ENCODE peak calls at places on chromosome 4, in seven cellular contexts. One of them, this sample, is unnamed. For H3K27me3, the result is how much of the 10 kb centered on the place peaks cover.

GRCh38 chr4:184664445-184665210 is 15.1 kb downstream of the PRIMPOL start:
- DNase-seq in psoas muscle: no peak
- DNase-seq in pancreas: no peak
- DNase-seq in GM23338: peak
- DNase-seq in brain microvascular endothelial cell: no peak
- DNase-seq in stomach: no peak
- DNase-seq in suprapubic skin: no peak
- DNase-seq in this sample: no peak

GRCh38 chr4:142467086-142467485 is 379.0 kb downstream of the INPP4B start:
- DNase-seq in suprapubic skin: no peak
- DNase-seq in brain microvascular endothelial cell: no peak
- DNase-seq in stomach: no peak
- DNase-seq in psoas muscle: no peak
- DNase-seq in pancreas: no peak
- DNase-seq in GM23338: no peak
- DNase-seq in this sample: no peak

GRCh38 chr4:10656988-10657387 is 27.6 kb downstream of the CLNK start:
- DNase-seq in suprapubic skin: no peak
- DNase-seq in brain microvascular endothelial cell: peak
- DNase-seq in psoas muscle: no peak
- DNase-seq in stomach: no peak
- DNase-seq in pancreas: no peak
- DNase-seq in GM23338: no peak
- DNase-seq in this sample: no peak

GRCh38 chr4:120653790-120654189 is 268.7 kb downstream of the PRDM5 start:
- DNase-seq in pancreas: no peak
- DNase-seq in stomach: no peak
- DNase-seq in GM23338: no peak
- DNase-seq in suprapubic skin: no peak
- DNase-seq in psoas muscle: no peak
- DNase-seq in brain microvascular endothelial cell: no peak
- DNase-seq in this sample: no peak

GRCh38 chr4:39626261-39626660 is 12.4 kb downstream of the SMIM14 start:
- DNase-seq in suprapubic skin: no peak
- DNase-seq in psoas muscle: no peak
- DNase-seq in brain microvascular endothelial cell: no peak
- DNase-seq in stomach: no peak
- DNase-seq in GM23338: no peak
- DNase-seq in pancreas: no peak
- DNase-seq in this sample: peak

GRCh38 chr4:34178476-34178875 is 2065.8 kb downstream of the ARAP2 start:
- DNase-seq in GM23338: peak
- DNase-seq in brain microvascular endothelial cell: no peak
- DNase-seq in psoas muscle: no peak
- DNase-seq in pancreas: no peak
- DNase-seq in stomach: no peak
- DNase-seq in suprapubic skin: no peak
- DNase-seq in this sample: no peak

GRCh38 chr4:93852680-93853079 is 24.1 kb downstream of the ATOH1 start:
- DNase-seq in psoas muscle: no peak
- DNase-seq in suprapubic skin: no peak
- DNase-seq in brain microvascular endothelial cell: no peak
- DNase-seq in stomach: no peak
- DNase-seq in GM23338: no peak
- DNase-seq in pancreas: no peak
- DNase-seq in this sample: no peak

GRCh38 chr4:123397276-123398150 is 918 bp downstream of the SPRY1 start:
- DNase-seq in psoas muscle: peak
- DNase-seq in brain microvascular endothelial cell: peak
- DNase-seq in pancreas: peak
- DNase-seq in GM23338: peak
- DNase-seq in stomach: peak
- DNase-seq in suprapubic skin: no peak
- DNase-seq in this sample: peak

GRCh38 chr4:154741131-154741530 is 2.7 kb upstream of the LRAT start:
- DNase-seq in GM23338: peak
- DNase-seq in brain microvascular endothelial cell: no peak
- DNase-seq in suprapubic skin: no peak
- DNase-seq in pancreas: no peak
- DNase-seq in stomach: no peak
- DNase-seq in psoas muscle: no peak
- DNase-seq in this sample: no peak

GRCh38 chr4:47145630-47146029 is 114.3 kb downstream of the GABRB1 start:
- DNase-seq in pancreas: no peak
- DNase-seq in GM23338: peak
- DNase-seq in brain microvascular endothelial cell: peak
- DNase-seq in suprapubic skin: no peak
- DNase-seq in psoas muscle: no peak
- DNase-seq in stomach: no peak
- DNase-seq in this sample: peak

GRCh38 chr4:176641237-176641636 is 151.5 kb downstream of the VEGFC start:
- DNase-seq in suprapubic skin: no peak
- DNase-seq in psoas muscle: no peak
- DNase-seq in GM23338: no peak
- DNase-seq in brain microvascular endothelial cell: peak
- DNase-seq in stomach: no peak
- DNase-seq in pancreas: no peak
- DNase-seq in this sample: no peak

DNA sequence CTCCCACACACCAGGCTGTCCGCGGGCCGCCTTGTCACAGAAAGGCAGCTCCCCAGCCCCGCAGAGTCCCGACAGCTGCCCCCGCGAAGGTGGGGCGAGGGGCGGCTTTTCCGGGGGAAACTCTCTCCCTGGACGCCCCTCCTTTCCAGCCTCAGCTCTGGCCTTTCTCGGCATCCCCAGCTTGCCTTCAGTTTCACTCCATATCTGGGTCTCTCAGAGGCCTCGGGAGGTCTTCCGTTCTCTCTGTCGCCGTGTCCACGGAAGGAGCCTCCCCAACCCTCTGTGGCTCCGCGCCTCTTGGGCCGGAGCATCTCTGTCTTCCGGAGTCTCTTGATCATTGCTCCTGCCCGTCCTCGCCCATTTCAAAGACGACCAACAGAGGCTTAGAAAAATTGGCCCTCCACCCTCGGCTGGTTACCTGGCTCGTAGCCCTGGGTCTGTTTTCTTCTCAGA is 6.1 kb upstream of the MSX1 start:
- DNase-seq in suprapubic skin: no peak
- DNase-seq in stomach: no peak
- DNase-seq in pancreas: no peak
- DNase-seq in psoas muscle: no peak
- DNase-seq in brain microvascular endothelial cell: no peak
- DNase-seq in GM23338: peak
- DNase-seq in this sample: no peak
- H3K27me3 ChIP-seq in suprapubic skin: half or more
- H3K27me3 ChIP-seq in stomach: half or more
- H3K27me3 ChIP-seq in pancreas: under half
- H3K27me3 ChIP-seq in psoas muscle: under half
- H3K27me3 ChIP-seq in brain microvascular endothelial cell: under half
- H3K27me3 ChIP-seq in GM23338: half or more
- H3K27me3 ChIP-seq in this sample: under half

GRCh38 chr4:143625632-143626031 is 74.8 kb downstream of the FREM3 start:
- DNase-seq in brain microvascular endothelial cell: no peak
- DNase-seq in pancreas: no peak
- DNase-seq in stomach: no peak
- DNase-seq in GM23338: no peak
- DNase-seq in psoas muscle: no peak
- DNase-seq in suprapubic skin: no peak
- DNase-seq in this sample: no peak

GRCh38 chr4:143626134-143626859 is 74.2 kb downstream of the FREM3 start:
- DNase-seq in stomach: peak
- DNase-seq in suprapubic skin: no peak
- DNase-seq in psoas muscle: peak
- DNase-seq in pancreas: no peak
- DNase-seq in GM23338: no peak
- DNase-seq in brain microvascular endothelial cell: peak
- DNase-seq in this sample: no peak
- TF ChIP-seq CTCF in stomach: no peak
- TF ChIP-seq CTCF in suprapubic skin: no peak
- TF ChIP-seq CTCF in psoas muscle: no peak
- TF ChIP-seq CTCF in pancreas: no peak
- TF ChIP-seq CTCF in GM23338: no peak
- TF ChIP-seq CTCF in brain microvascular endothelial cell: no peak
- TF ChIP-seq CTCF in this sample: no peak

GRCh38 chr4:55107054-55107453 is 18.3 kb downstream of the KDR start:
- DNase-seq in stomach: no peak
- DNase-seq in GM23338: no peak
- DNase-seq in psoas muscle: no peak
- DNase-seq in suprapubic skin: no peak
- DNase-seq in pancreas: no peak
- DNase-seq in brain microvascular endothelial cell: no peak
- DNase-seq in this sample: no peak

GRCh38 chr4:55116450-55116849 is 8.9 kb downstream of the KDR start:
- DNase-seq in psoas muscle: no peak
- DNase-seq in pancreas: no peak
- DNase-seq in GM23338: no peak
- DNase-seq in suprapubic skin: no peak
- DNase-seq in stomach: no peak
- DNase-seq in brain microvascular endothelial cell: peak
- DNase-seq in this sample: no peak

GRCh38 chr4:55117511-55117910 is 7.9 kb downstream of the KDR start:
- DNase-seq in pancreas: no peak
- DNase-seq in suprapubic skin: no peak
- DNase-seq in stomach: no peak
- DNase-seq in brain microvascular endothelial cell: no peak
- DNase-seq in GM23338: no peak
- DNase-seq in psoas muscle: no peak
- DNase-seq in this sample: no peak

GRCh38 chr4:55111601-55112000 is 13.8 kb downstream of the KDR start:
- DNase-seq in psoas muscle: no peak
- DNase-seq in suprapubic skin: no peak
- DNase-seq in stomach: no peak
- DNase-seq in GM23338: no peak
- DNase-seq in brain microvascular endothelial cell: no peak
- DNase-seq in pancreas: no peak
- DNase-seq in this sample: no peak
- H3K27me3 ChIP-seq in psoas muscle: under half
- H3K27me3 ChIP-seq in suprapubic skin: under half
- H3K27me3 ChIP-seq in stomach: under half
- H3K27me3 ChIP-seq in GM23338: under half
- H3K27me3 ChIP-seq in brain microvascular endothelial cell: under half
- H3K27me3 ChIP-seq in pancreas: under half
- H3K27me3 ChIP-seq in this sample: under half

GRCh38 chr4:78311306-78311705 is 240.3 kb upstream of the ANXA3 start:
- DNase-seq in brain microvascular endothelial cell: no peak
- DNase-seq in GM23338: peak
- DNase-seq in stomach: no peak
- DNase-seq in pancreas: no peak
- DNase-seq in suprapubic skin: no peak
- DNase-seq in psoas muscle: no peak
- DNase-seq in this sample: no peak
- TF ChIP-seq CTCF in brain microvascular endothelial cell: no peak
- TF ChIP-seq CTCF in GM23338: peak
- TF ChIP-seq CTCF in stomach: no peak
- TF ChIP-seq CTCF in pancreas: no peak
- TF ChIP-seq CTCF in suprapubic skin: no peak
- TF ChIP-seq CTCF in psoas muscle: no peak
- TF ChIP-seq CTCF in this sample: no peak

DNA sequence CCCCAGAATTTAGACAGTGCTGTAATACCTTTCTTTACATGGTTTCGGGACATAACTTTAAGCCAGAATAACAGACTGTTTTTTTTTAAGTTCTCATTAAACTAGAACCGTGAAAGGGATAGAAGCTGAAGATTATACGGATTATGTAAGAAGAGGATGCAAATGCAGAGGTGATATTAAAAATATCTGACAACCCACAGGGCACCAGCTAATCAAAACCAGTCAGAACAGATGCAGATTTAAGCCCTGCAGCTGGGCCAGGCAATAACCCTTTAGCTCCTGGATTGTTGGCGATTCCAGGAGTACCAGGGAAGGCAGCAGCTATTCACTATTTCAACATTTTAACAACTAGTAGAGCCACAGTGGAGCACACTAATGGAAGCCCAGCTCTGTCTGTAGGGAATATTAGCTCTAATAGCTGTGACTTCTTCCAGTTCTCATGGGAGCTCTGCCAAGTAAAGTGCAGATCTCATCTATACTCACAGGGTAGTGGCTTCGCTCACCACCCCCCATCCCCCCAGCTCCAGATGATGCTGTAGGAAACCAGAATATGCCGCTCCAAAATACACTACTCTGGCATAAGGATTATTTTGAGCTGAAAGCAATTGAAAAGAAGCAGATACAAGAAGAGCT is 13.9 kb downstream of the SCD5 start:
- DNase-seq in brain microvascular endothelial cell: peak
- DNase-seq in pancreas: no peak
- DNase-seq in psoas muscle: no peak
- DNase-seq in GM23338: no peak
- DNase-seq in suprapubic skin: no peak
- DNase-seq in stomach: no peak
- DNase-seq in this sample: no peak
- H3K27me3 ChIP-seq in brain microvascular endothelial cell: under half
- H3K27me3 ChIP-seq in pancreas: under half
- H3K27me3 ChIP-seq in psoas muscle: under half
- H3K27me3 ChIP-seq in GM23338: half or more
- H3K27me3 ChIP-seq in suprapubic skin: under half
- H3K27me3 ChIP-seq in stomach: under half
- H3K27me3 ChIP-seq in this sample: under half

DNA sequence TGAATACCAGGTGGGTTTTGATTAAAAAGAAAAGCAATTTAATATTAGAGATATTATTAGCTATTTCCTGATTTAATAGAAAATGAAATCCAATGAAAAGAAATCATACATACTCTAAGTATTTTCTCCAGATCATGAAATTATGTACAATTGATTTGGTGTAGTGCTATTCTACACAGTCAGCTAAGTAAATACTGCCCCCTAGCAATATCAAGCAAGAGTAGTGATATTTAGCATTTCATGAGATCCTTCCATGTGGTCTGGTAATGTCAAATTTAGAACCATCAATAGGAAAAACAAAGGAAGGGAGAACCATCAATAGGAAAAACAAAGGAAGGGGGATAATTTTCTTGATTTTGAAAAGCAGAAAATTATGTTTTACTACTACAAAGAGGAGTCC is 114.6 kb downstream of the TBCK start:
- DNase-seq in psoas muscle: no peak
- DNase-seq in brain microvascular endothelial cell: no peak
- DNase-seq in stomach: no peak
- DNase-seq in suprapubic skin: no peak
- DNase-seq in pancreas: no peak
- DNase-seq in GM23338: peak
- DNase-seq in this sample: no peak
- TF ChIP-seq CTCF in psoas muscle: peak
- TF ChIP-seq CTCF in brain microvascular endothelial cell: peak
- TF ChIP-seq CTCF in stomach: no peak
- TF ChIP-seq CTCF in suprapubic skin: peak
- TF ChIP-seq CTCF in pancreas: peak
- TF ChIP-seq CTCF in GM23338: peak
- TF ChIP-seq CTCF in this sample: peak

GRCh38 chr4:63302792-63303191 is 1106.5 kb downstream of the TECRL start:
- DNase-seq in pancreas: no peak
- DNase-seq in GM23338: no peak
- DNase-seq in stomach: no peak
- DNase-seq in suprapubic skin: no peak
- DNase-seq in psoas muscle: no peak
- DNase-seq in brain microvascular endothelial cell: no peak
- DNase-seq in this sample: no peak

GRCh38 chr4:63296773-63297172 is 1112.5 kb downstream of the TECRL start:
- DNase-seq in suprapubic skin: no peak
- DNase-seq in psoas muscle: no peak
- DNase-seq in GM23338: peak
- DNase-seq in stomach: no peak
- DNase-seq in pancreas: no peak
- DNase-seq in brain microvascular endothelial cell: no peak
- DNase-seq in this sample: no peak

GRCh38 chr4:63302078-63302477 is 1107.2 kb downstream of the TECRL start:
- DNase-seq in GM23338: no peak
- DNase-seq in stomach: no peak
- DNase-seq in psoas muscle: no peak
- DNase-seq in suprapubic skin: no peak
- DNase-seq in brain microvascular endothelial cell: no peak
- DNase-seq in pancreas: no peak
- DNase-seq in this sample: no peak
- H3K27me3 ChIP-seq in GM23338: under half
- H3K27me3 ChIP-seq in stomach: under half
- H3K27me3 ChIP-seq in psoas muscle: under half
- H3K27me3 ChIP-seq in suprapubic skin: under half
- H3K27me3 ChIP-seq in brain microvascular endothelial cell: under half
- H3K27me3 ChIP-seq in pancreas: under half
- H3K27me3 ChIP-seq in this sample: under half